ENCODE peak calls at places on chromosomes 3 and 15, in six cellular contexts. T is CD8-positive, alpha-beta memory T cell; I is Calu3; V is HFFc6; G is neural crest cell; H is NCI-H1092. K is an unnamed sample.

GRCh38 chr15:77420610-77421369 is at the start of gene HMG20A:
- DNase-seq in T (peak), I (peak), V (peak), G (peak), H (peak), K (no peak)

GRCh38 chr3:100463646-100464155 is 28.7 kb upstream of the TMEM45A start:
- DNase-seq in T (no peak), I (no peak), V (no peak), G (no peak), H (no peak), K (no peak)

GRCh38 chr3:13872451-13872850 is 7.4 kb downstream of the WNT7A start:
- DNase-seq in T (no peak), I (no peak), V (no peak), G (no peak), H (no peak), K (no peak)

GRCh38 chr3:189363856-189364255 is 192.1 kb downstream of the TPRG1 start:
- DNase-seq in T (no peak), I (no peak), V (no peak), G (no peak), H (no peak), K (no peak)

GRCh38 chr3:134419966-134420321 is 45.7 kb upstream of the AMOTL2 start:
- DNase-seq in T (no peak), I (no peak), V (no peak), G (no peak), H (no peak), K (no peak)

GRCh38 chr3:29064085-29064484 is 216.8 kb upstream of the RBMS3 start:
- DNase-seq in T (no peak), I (no peak), V (peak), G (no peak), H (no peak), K (no peak)

GRCh38 chr15:52527898-52528464 is 699 bp downstream of the MYO5A start:
- DNase-seq in T (peak), I (peak), V (peak), G (no peak), H (no peak), K (no peak)

GRCh38 chr3:170458285-170458684 is 39.6 kb downstream of the CLDN11 start:
- DNase-seq in T (no peak), I (no peak), V (no peak), G (no peak), H (no peak), K (no peak)

GRCh38 chr15:57340673-57341259 is 35.5 kb upstream of the CGNL1 start:
- DNase-seq in T (no peak), I (peak), V (peak), G (peak), H (no peak), K (no peak)

GRCh38 chr3:60579734-60580133 is 671.5 kb downstream of the FHIT start:
- DNase-seq in T (no peak), I (no peak), V (peak), G (no peak), H (no peak), K (no peak)

GRCh38 chr15:98536976-98537375 is 111.4 kb upstream of the IGF1R start:
- DNase-seq in T (no peak), I (no peak), V (no peak), G (no peak), H (no peak), K (no peak)

GRCh38 chr15:53880353-53880752 is 97.9 kb upstream of the UNC13C start:
- DNase-seq in T (no peak), I (no peak), V (no peak), G (no peak), H (no peak), K (no peak)

GRCh38 chr3:150803440-150803985 is 40.5 kb upstream of the SIAH2 start:
- DNase-seq in T (no peak), I (no peak), V (no peak), G (no peak), H (no peak), K (no peak)

GRCh38 chr15:68558318-68559305 is 20.2 kb upstream of the CORO2B start:
- DNase-seq in T (no peak), I (peak), V (no peak), G (no peak), H (no peak), K (no peak)

GRCh38 chr3:61381745-61382392 is 130.6 kb upstream of the FHIT start:
- DNase-seq in T (no peak), I (no peak), V (peak), G (no peak), H (no peak), K (peak)

GRCh38 chr15:93042691-93043378 is 46.2 kb downstream of the RGMA start:
- DNase-seq in T (no peak), I (no peak), V (no peak), G (no peak), H (no peak), K (no peak)

GRCh38 chr3:58544546-58544945 is 7.6 kb upstream of the ACOX2 start:
- DNase-seq in T (no peak), I (no peak), V (no peak), G (no peak), H (no peak), K (no peak)

GRCh38 chr15:60993008-60993407 is 236.1 kb downstream of the RORA start:
- DNase-seq in T (no peak), I (no peak), V (peak), G (no peak), H (no peak), K (no peak)

GRCh38 chr15:90249123-90249863 is at the start of gene TTLL13:
- DNase-seq in T (peak), I (peak), V (peak), G (peak), H (peak), K (peak)

GRCh38 chr3:19931180-19931692 is 2.8 kb downstream of the EFHB start:
- DNase-seq in T (no peak), I (no peak), V (no peak), G (no peak), H (no peak), K (no peak)

GRCh38 chr3:37183375-37183831 is 9.0 kb upstream of the LRRFIP2 start:
- DNase-seq in T (no peak), I (peak), V (peak), G (no peak), H (no peak), K (no peak)

K was measured in NCI-H2107.